ENCODE peak calls at places on chromosomes 4 and X, in nine cellular contexts. B is mesothelial cell of epicardium, F is fibroblast of lung, H is progenitor cell of endocrine pancreas, N is MCF 10A, K is GM13977, A is foreskin fibroblast, O is A549, Z is fibroblast of mammary gland. D is an unnamed sample.

GRCh38 chr4:40515398-40516293 is 114.0 kb downstream of the RBM47 start:
- DNase-seq in B (no peak), F (no peak), H (no peak), N (peak; percentile 12), K (peak; percentile 80), A (no peak), O (peak; percentile 81), Z (peak; percentile 51), D (no peak)

GRCh38 chr4:165410214-165410613 is 31.4 kb downstream of the CPE start:
- DNase-seq in B (no peak), F (no peak), H (no peak), N (no peak), K (no peak), A (no peak), O (no peak), Z (no peak), D (no peak)

GRCh38 chrX:11888421-11888820 is 130.4 kb downstream of the MSL3 start:
- DNase-seq in B (no peak), F (no peak), H (no peak), N (peak; percentile 23), K (no peak), A (no peak), O (no peak), Z (peak; percentile 9), D (no peak)

GRCh38 chr4:151004222-151004621 is 10.9 kb downstream of the LRBA start:
- DNase-seq in B (no peak), F (peak; percentile 75), H (no peak), N (peak; percentile 79), K (no peak), A (peak; percentile 30), O (no peak), Z (peak; percentile 73), D (no peak)

GRCh38 chrX:109732319-109732779 is 708 bp downstream of the ACSL4 start:
- DNase-seq in B (no peak), F (peak; percentile 72), H (no peak), N (no peak), K (peak; percentile 22), A (peak; percentile 39), O (peak; percentile 7), Z (peak; percentile 60), D (no peak)

GRCh38 chr4:110543577-110543976 is 67.6 kb downstream of the ENPEP start:
- DNase-seq in B (no peak), F (peak; percentile 33), H (no peak), N (peak; percentile 10), K (no peak), A (no peak), O (no peak), Z (no peak), D (no peak)

GRCh38 chr4:5041609-5042234 is 9.6 kb upstream of the STK32B start:
- DNase-seq in B (no peak), F (no peak), H (no peak), N (no peak), K (no peak), A (no peak), O (no peak), Z (no peak), D (no peak)

GRCh38 chr4:8549352-8549931 is 30.8 kb upstream of the GPR78 start:
- DNase-seq in B (no peak), F (no peak), H (no peak), N (no peak), K (no peak), A (no peak), O (no peak), Z (no peak), D (no peak)

GRCh38 chrX:45727761-45728160 is 527.1 kb upstream of the DIPK2B start:
- DNase-seq in B (no peak), F (no peak), H (no peak), N (no peak), K (no peak), A (no peak), O (no peak), Z (no peak), D (no peak)

GRCh38 chrX:45735571-45735970 is 534.9 kb upstream of the DIPK2B start:
- DNase-seq in B (no peak), F (no peak), H (no peak), N (no peak), K (no peak), A (no peak), O (no peak), Z (peak; percentile 53), D (no peak)

DNA sequence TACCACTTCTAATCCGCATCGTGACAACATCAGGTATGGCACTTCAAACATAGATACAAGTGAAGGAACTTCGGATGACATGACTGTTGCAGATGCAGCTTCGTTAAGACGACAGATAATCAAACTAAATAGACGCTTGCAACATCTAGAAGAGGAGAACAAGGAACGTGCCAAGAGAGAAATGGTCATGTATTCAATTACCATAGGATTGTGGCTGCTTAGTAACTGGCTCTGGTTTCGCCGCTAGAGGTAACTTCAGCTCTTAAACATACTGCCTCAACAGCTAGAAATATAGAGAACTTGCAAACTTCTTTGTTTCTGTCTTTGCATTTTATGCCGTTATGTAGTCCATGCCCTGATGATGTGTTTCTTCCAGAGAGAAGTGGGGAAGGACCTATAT is 530.8 kb upstream of the DIPK2B start:
- DNase-seq in B (no peak), F (no peak), H (no peak), N (no peak), K (no peak), A (no peak), O (no peak), Z (no peak), D (no peak)
- TF ChIP-seq CTCF in B (no peak), F (no peak), H (no peak), N (no peak), K (no peak), A (no peak), O (no peak), Z (no peak), D (no peak)

GRCh38 chrX:40552768-40553167 is 28.0 kb upstream of the ATP6AP2 start:
- DNase-seq in B (no peak), F (no peak), H (no peak), N (peak; percentile 13), K (no peak), A (no peak), O (peak; percentile 24), Z (peak; percentile 8), D (no peak)
- TF ChIP-seq CTCF in B (no peak), F (peak; percentile 10), H (no peak), N (peak; percentile 17), K (no peak), A (peak; percentile 17), O (peak; percentile 34), Z (peak; percentile 18), D (peak; percentile 13)

DNA sequence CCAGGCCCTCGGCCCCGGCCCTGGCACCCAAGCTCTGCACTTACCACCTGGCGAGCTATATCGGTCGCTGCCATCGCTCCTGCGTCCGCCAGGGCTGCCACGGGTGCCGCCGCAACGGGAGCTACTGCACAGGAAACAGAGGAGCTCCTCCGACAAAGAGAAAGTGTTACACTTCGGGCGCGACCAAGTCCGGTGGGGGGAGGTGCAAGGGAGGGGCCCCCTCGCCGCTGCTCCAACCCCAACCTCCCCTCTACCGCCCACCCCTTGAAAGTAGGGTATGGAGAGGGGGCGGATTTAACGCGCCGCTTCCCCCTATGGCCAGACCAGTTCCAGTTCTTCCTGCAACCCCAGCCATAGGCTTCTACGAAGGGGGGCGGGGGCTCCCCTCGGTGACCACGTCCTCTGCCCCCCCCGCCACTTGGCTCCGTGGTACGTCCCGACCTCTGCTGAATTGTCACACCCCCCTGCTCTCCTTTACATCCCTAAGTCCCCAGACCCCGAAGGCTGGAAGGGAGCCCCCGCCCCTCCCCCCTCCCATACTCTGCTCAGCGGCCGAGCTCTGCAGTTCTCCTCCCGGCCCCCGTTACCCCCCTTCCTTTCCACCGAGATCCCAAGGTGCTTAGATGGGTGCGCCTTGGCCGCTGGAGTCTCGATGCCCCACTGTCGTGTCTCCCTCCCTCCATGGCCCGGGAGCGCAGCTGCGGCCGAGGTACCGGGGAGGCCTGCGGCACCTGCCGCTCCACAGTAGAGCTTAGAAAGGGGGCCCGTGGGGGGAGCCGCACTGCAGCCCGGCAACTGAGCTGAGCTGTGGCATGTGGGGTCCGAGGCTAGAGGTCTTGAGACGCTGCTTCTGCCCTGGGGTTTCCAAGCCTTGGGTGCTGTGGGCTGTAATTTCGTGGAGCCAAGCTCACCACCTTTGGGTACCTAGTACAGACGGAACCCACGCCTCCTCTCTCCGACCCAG is at the start of gene SEPTIN6:
- DNase-seq in B (peak; percentile 42), F (peak; percentile 72), H (peak; percentile 57), N (peak; percentile 54), K (peak; percentile 76), A (peak; percentile 30), O (peak; percentile 75), Z (peak; percentile 46), D (no peak)
- TF ChIP-seq CTCF in B (no peak), F (no peak), H (peak; percentile 17), N (no peak), K (no peak), A (no peak), O (no peak), Z (no peak), D (no peak)

GRCh38 chr4:36241771-36242170 is 2.5 kb downstream of the ARAP2 start:
- DNase-seq in B (no peak), F (no peak), H (no peak), N (peak; percentile 18), K (peak; percentile 67), A (no peak), O (no peak), Z (no peak), D (no peak)

GRCh38 chr4:36237366-36238353 is 6.7 kb downstream of the ARAP2 start:
- DNase-seq in B (no peak), F (no peak), H (no peak), N (no peak), K (no peak), A (no peak), O (no peak), Z (no peak), D (no peak)

GRCh38 chr4:36242629-36243354 is 1.5 kb downstream of the ARAP2 start:
- DNase-seq in B (no peak), F (peak; percentile 45), H (no peak), N (peak; percentile 14), K (peak; percentile 7), A (no peak), O (no peak), Z (no peak), D (no peak)

GRCh38 chr4:36244257-36245084 is at the start of gene ARAP2:
- DNase-seq in B (peak; percentile 43), F (peak; percentile 68), H (peak; percentile 48), N (peak; percentile 62), K (peak; percentile 81), A (no peak), O (peak; percentile 15), Z (peak; percentile 11), D (no peak)

DNA sequence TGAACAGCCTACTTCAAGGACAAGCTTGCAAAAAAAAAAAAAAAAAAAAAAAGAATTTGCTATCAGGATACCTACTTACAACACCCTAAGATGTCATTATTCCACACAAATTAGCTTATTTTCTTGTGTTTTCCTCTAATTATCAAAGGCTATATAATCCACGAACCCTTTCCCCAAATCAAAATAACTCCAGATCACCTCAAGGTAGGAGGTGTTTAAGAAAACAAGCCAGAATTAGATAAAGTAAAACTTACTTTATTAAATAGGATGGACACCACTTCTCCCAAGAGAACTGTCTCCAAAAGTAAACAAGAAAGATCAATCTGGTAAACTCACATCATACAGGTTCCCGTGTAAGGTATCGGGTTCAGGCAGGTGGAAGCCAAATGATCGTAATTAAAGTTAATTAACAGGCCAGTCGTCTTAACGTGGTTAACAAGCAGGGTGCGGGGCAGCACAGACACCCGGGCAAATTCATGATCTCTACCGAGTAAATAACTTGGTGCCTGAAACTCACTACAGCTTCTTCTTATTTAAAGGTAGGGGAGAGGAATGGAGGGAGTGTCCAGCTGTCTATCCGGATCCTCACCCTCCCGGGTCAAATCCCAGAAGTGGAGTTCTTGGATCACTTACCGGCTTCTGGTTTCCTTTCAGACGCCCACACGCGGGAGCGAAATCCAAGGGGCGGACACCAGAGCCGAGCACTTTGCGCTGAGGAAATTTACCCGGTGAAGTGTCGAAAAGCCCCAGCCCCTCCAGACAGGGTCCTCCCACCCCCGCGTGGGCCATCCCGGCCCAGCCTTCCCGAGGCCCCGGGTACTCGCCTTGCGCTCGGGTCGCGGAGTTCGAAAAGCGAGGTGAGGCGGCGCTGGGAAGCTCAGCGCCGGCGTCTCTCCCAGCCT is 708 bp downstream of the ARAP2 start:
- DNase-seq in B (no peak), F (peak; percentile 64), H (no peak), N (peak; percentile 73), K (peak; percentile 41), A (no peak), O (peak; percentile 3), Z (peak; percentile 20), D (no peak)
- TF ChIP-seq CTCF in B (no peak), F (no peak), H (no peak), N (no peak), K (no peak), A (no peak), O (no peak), Z (no peak), D (no peak)